ENCODE peak calls at places on chromosome 5, in five cellular contexts. L, H, C, K and I are unnamed samples.

GRCh38 chr5:176415240-176416122 is 858 bp downstream of the CLTB start:
- DNase-seq in L (no peak), H (peak; percentile 84), C (peak; percentile 58), K (peak; percentile 15), I (no peak)

GRCh38 chr5:4081466-4081865 is 485.8 kb downstream of the IRX1 start:
- DNase-seq in L (no peak), H (no peak), C (no peak), K (no peak), I (no peak)

GRCh38 chr5:139817362-139817761 is 21.8 kb downstream of the PSD2 start:
- DNase-seq in L (no peak), H (no peak), C (peak; percentile 10), K (no peak), I (no peak)

GRCh38 chr5:148909766-148910165 is 83.4 kb downstream of the ADRB2 start:
- DNase-seq in L (no peak), H (no peak), C (no peak), K (no peak), I (no peak)

GRCh38 chr5:77869115-77869798 is 93.1 kb upstream of the TBCA start:
- DNase-seq in L (no peak), H (no peak), C (no peak), K (no peak), I (no peak)

GRCh38 chr5:155480731-155481131 is 467.2 kb downstream of the KIF4B start:
- DNase-seq in L (no peak), H (no peak), C (no peak), K (no peak), I (no peak)

GRCh38 chr5:138568061-138568824 is 7.0 kb downstream of the HSPA9 start:
- DNase-seq in L (no peak), H (no peak), C (no peak), K (no peak), I (no peak)

GRCh38 chr5:122129332-122129731 is at the start of gene ZNF474:
- DNase-seq in L (no peak), H (peak; percentile 81), C (no peak), K (peak; percentile 22), I (no peak)

GRCh38 chr5:149466457-149466972 is 84.7 kb downstream of the CSNK1A1 start:
- DNase-seq in L (no peak), H (peak; percentile 74), C (peak; percentile 40), K (no peak), I (no peak)

GRCh38 chr5:142316051-142316450 is 8.8 kb downstream of the SPRY4 start:
- DNase-seq in L (no peak), H (peak; percentile 26), C (no peak), K (no peak), I (no peak)

GRCh38 chr5:124744170-124744911 is 2.1 kb downstream of the ZNF608 start:
- DNase-seq in L (no peak), H (no peak), C (peak; percentile 77), K (peak; percentile 53), I (no peak)

GRCh38 chr5:55218966-55219365 is 8.1 kb downstream of the MCIDAS start:
- DNase-seq in L (no peak), H (no peak), C (no peak), K (peak; percentile 88), I (no peak)

GRCh38 chr5:35417040-35417439 is 186.8 kb upstream of the PRLR start:
- DNase-seq in L (no peak), H (no peak), C (no peak), K (no peak), I (no peak)

GRCh38 chr5:10468256-10468655 is 26.6 kb downstream of the ROPN1L start:
- DNase-seq in L (no peak), H (no peak), C (no peak), K (no peak), I (no peak)

GRCh38 chr5:9787813-9788600 is 157.9 kb upstream of the TAS2R1 start:
- DNase-seq in L (no peak), H (no peak), C (no peak), K (no peak), I (no peak)

GRCh38 chr5:172793577-172794488 is 22.8 kb upstream of the DUSP1 start:
- DNase-seq in L (no peak), H (no peak), C (peak; percentile 50), K (no peak), I (no peak)

GRCh38 chr5:151684690-151685361 is 1.9 kb downstream of the SPARC start:
- DNase-seq in L (no peak), H (peak; percentile 78), C (no peak), K (no peak), I (no peak)

GRCh38 chr5:97560176-97560993 is 377.3 kb upstream of the RIOK2 start:
- DNase-seq in L (no peak), H (no peak), C (no peak), K (no peak), I (no peak)

GRCh38 chr5:160312139-160312959 is at the start of gene CCNJL:
- DNase-seq in L (no peak), H (peak; percentile 52), C (peak; percentile 69), K (peak; percentile 30), I (no peak)

GRCh38 chr5:114434396-114435219 is 72.7 kb downstream of the KCNN2 start:
- DNase-seq in L (no peak), H (no peak), C (no peak), K (no peak), I (no peak)

GRCh38 chr5:2748180-2748840 is 3.2 kb downstream of the IRX2 start:
- DNase-seq in L (no peak), H (peak; percentile 58), C (no peak), K (no peak), I (no peak)

GRCh38 chr5:2357309-2357708 is 394.2 kb downstream of the IRX2 start:
- DNase-seq in L (no peak), H (no peak), C (no peak), K (no peak), I (no peak)

GRCh38 chr5:180069589-180070247 is 1.8 kb downstream of the RNF130 start:
- DNase-seq in L (no peak), H (no peak), C (no peak), K (peak; percentile 16), I (no peak)

GRCh38 chr5:35861718-35862117 is 5.0 kb downstream of the IL7R start:
- DNase-seq in L (no peak), H (no peak), C (no peak), K (no peak), I (no peak)

GRCh38 chr5:17374157-17374556 is 123.9 kb upstream of the TAF11L2 start:
- DNase-seq in L (no peak), H (no peak), C (no peak), K (no peak), I (no peak)

GRCh38 chr5:95743248-95743647 is 12.1 kb downstream of the RHOBTB3 start:
- DNase-seq in L (no peak), H (no peak), C (no peak), K (no peak), I (no peak)

GRCh38 chr5:129204525-129204924 is 110.0 kb downstream of the ISOC1 start:
- DNase-seq in L (no peak), H (no peak), C (no peak), K (no peak), I (no peak)